ENCODE peak calls at places on chromosomes 11 and 22, in ten cellular contexts. P, K, W, Y, J, V, N, I, X and Q are unnamed samples.

GRCh38 chr22:30606455-30607299 is at the start of gene TCN2:
- DNase-seq in K (peak), V (no peak), I (peak), X (peak), Y (peak), P (no peak), J (peak), W (no peak), N (peak), Q (peak)

GRCh38 chr11:134818531-134818930 is 406.5 kb upstream of the B3GAT1 start:
- DNase-seq in Y (peak), K (peak), N (no peak), J (no peak), W (no peak), X (no peak), P (no peak), I (no peak), V (no peak), Q (no peak)

GRCh38 chr11:75337195-75337654 is 14.2 kb downstream of the ARRB1 start:
- DNase-seq in Y (peak), N (no peak), V (no peak), X (no peak), J (no peak), K (no peak), I (peak), W (no peak), P (no peak), Q (no peak)

GRCh38 chr11:79059171-79059570 is 381.7 kb downstream of the TENM4 start:
- DNase-seq in P (no peak), W (no peak), N (no peak), J (no peak), X (no peak), K (no peak), V (no peak), Y (peak), I (no peak), Q (no peak)

GRCh38 chr11:121581607-121582006 is 128.8 kb upstream of the SORL1-AS1 start:
- DNase-seq in J (no peak), X (no peak), V (no peak), I (no peak), Y (no peak), K (no peak), N (no peak), P (no peak), W (no peak), Q (no peak)

GRCh38 chr11:2781413-2782274 is 81.8 kb upstream of the KCNQ1OT1 start:
- DNase-seq in N (peak), X (peak), K (no peak), P (no peak), W (no peak), I (no peak), J (no peak), V (no peak), Y (no peak), Q (peak)

GRCh38 chr22:36360011-36360410 is 27.8 kb downstream of the MYH9 start:
- DNase-seq in K (peak), V (no peak), Y (no peak), J (no peak), N (no peak), X (no peak), W (no peak), I (no peak), P (no peak), Q (no peak)

GRCh38 chr22:28983788-28984441 is 77.7 kb downstream of the C22orf31 start:
- DNase-seq in X (no peak), Y (no peak), P (no peak), N (no peak), V (no peak), J (no peak), I (peak), K (peak), W (no peak), Q (no peak)

GRCh38 chr11:76313913-76314740 is 66.8 kb downstream of the THAP12 start:
- DNase-seq in Y (no peak), V (no peak), W (no peak), X (no peak), P (no peak), K (peak), I (no peak), N (no peak), J (no peak), Q (peak)

GRCh38 chr11:133983660-133984316 is 27.0 kb upstream of the IGSF9B start:
- DNase-seq in K (no peak), Y (no peak), N (no peak), P (no peak), J (no peak), X (no peak), V (no peak), I (no peak), W (no peak), Q (no peak)

GRCh38 chr22:46000081-46001027 is 23.4 kb upstream of the WNT7B start:
- DNase-seq in P (no peak), K (no peak), N (peak), I (no peak), Y (no peak), X (no peak), W (no peak), V (no peak), J (no peak), Q (no peak)